ENCODE peak calls at places on chromosomes 11 and 22, in nine cellular contexts. One of them, this sample, is unnamed.

GRCh38 chr11:122746050-122746478 is 90.5 kb downstream of the UBASH3B start:
- DNase-seq in cardiac septum: peak
- DNase-seq in SK-N-DZ: no peak
- DNase-seq in activated CD4-positive, CD25-positive, alpha-beta regulatory T cell: no peak
- DNase-seq in activated T-helper 1 cell treated with anti-CD3 and anti-CD28 coated beads, Interleukin-12 subunit alpha, Interleukin-12 subunit beta, Interleukin-2, Interleukin-4 antibody, amounts not matched to agents 30 ng/mL and 10 ng/mL and 1 ng/mL, durations not matched to agents 14 hours and 24 hours and 36 hours: peak
- DNase-seq in ELR: no peak
- DNase-seq in brain pericyte: no peak
- DNase-seq in iPS DF 6.9: no peak
- DNase-seq in NCI-H2171: no peak
- DNase-seq in this sample: no peak

GRCh38 chr11:35747638-35748037 is 85.1 kb downstream of the TRIM44 start:
- DNase-seq in SK-N-DZ: no peak
- DNase-seq in ELR: no peak
- DNase-seq in activated CD4-positive, CD25-positive, alpha-beta regulatory T cell: no peak
- DNase-seq in brain pericyte: no peak
- DNase-seq in activated T-helper 1 cell treated with anti-CD3 and anti-CD28 coated beads, Interleukin-12 subunit alpha, Interleukin-12 subunit beta, Interleukin-2, Interleukin-4 antibody, amounts not matched to agents 30 ng/mL and 10 ng/mL and 1 ng/mL, durations not matched to agents 14 hours and 24 hours and 36 hours: no peak
- DNase-seq in iPS DF 6.9: no peak
- DNase-seq in NCI-H2171: peak
- DNase-seq in cardiac septum: no peak
- DNase-seq in this sample: no peak

GRCh38 chr22:42114721-42115120 is 15.9 kb downstream of the CYP2D6 start:
- DNase-seq in iPS DF 6.9: no peak
- DNase-seq in cardiac septum: no peak
- DNase-seq in activated CD4-positive, CD25-positive, alpha-beta regulatory T cell: no peak
- DNase-seq in brain pericyte: no peak
- DNase-seq in activated T-helper 1 cell treated with anti-CD3 and anti-CD28 coated beads, Interleukin-12 subunit alpha, Interleukin-12 subunit beta, Interleukin-2, Interleukin-4 antibody, amounts not matched to agents 30 ng/mL and 10 ng/mL and 1 ng/mL, durations not matched to agents 14 hours and 24 hours and 36 hours: no peak
- DNase-seq in NCI-H2171: no peak
- DNase-seq in ELR: peak
- DNase-seq in SK-N-DZ: peak
- DNase-seq in this sample: peak

GRCh38 chr11:100004541-100004940 is 682.5 kb upstream of the ARHGAP42 start:
- DNase-seq in cardiac septum: no peak
- DNase-seq in ELR: peak
- DNase-seq in activated T-helper 1 cell treated with anti-CD3 and anti-CD28 coated beads, Interleukin-12 subunit alpha, Interleukin-12 subunit beta, Interleukin-2, Interleukin-4 antibody, amounts not matched to agents 30 ng/mL and 10 ng/mL and 1 ng/mL, durations not matched to agents 14 hours and 24 hours and 36 hours: no peak
- DNase-seq in NCI-H2171: no peak
- DNase-seq in brain pericyte: no peak
- DNase-seq in activated CD4-positive, CD25-positive, alpha-beta regulatory T cell: no peak
- DNase-seq in SK-N-DZ: no peak
- DNase-seq in iPS DF 6.9: no peak
- DNase-seq in this sample: no peak

GRCh38 chr11:2213384-2213842 is 41.8 kb upstream of the TH start:
- DNase-seq in iPS DF 6.9: no peak
- DNase-seq in brain pericyte: no peak
- DNase-seq in cardiac septum: peak
- DNase-seq in activated CD4-positive, CD25-positive, alpha-beta regulatory T cell: no peak
- DNase-seq in activated T-helper 1 cell treated with anti-CD3 and anti-CD28 coated beads, Interleukin-12 subunit alpha, Interleukin-12 subunit beta, Interleukin-2, Interleukin-4 antibody, amounts not matched to agents 30 ng/mL and 10 ng/mL and 1 ng/mL, durations not matched to agents 14 hours and 24 hours and 36 hours: no peak
- DNase-seq in ELR: no peak
- DNase-seq in NCI-H2171: no peak
- DNase-seq in SK-N-DZ: no peak
- DNase-seq in this sample: no peak

GRCh38 chr11:110297726-110298297 is 1.4 kb upstream of the RDX start:
- DNase-seq in activated CD4-positive, CD25-positive, alpha-beta regulatory T cell: no peak
- DNase-seq in iPS DF 6.9: no peak
- DNase-seq in ELR: peak
- DNase-seq in NCI-H2171: no peak
- DNase-seq in cardiac septum: no peak
- DNase-seq in brain pericyte: no peak
- DNase-seq in SK-N-DZ: no peak
- DNase-seq in activated T-helper 1 cell treated with anti-CD3 and anti-CD28 coated beads, Interleukin-12 subunit alpha, Interleukin-12 subunit beta, Interleukin-2, Interleukin-4 antibody, amounts not matched to agents 30 ng/mL and 10 ng/mL and 1 ng/mL, durations not matched to agents 14 hours and 24 hours and 36 hours: no peak
- DNase-seq in this sample: no peak

GRCh38 chr11:70140859-70141489 is 62.1 kb upstream of the FADD start:
- DNase-seq in ELR: no peak
- DNase-seq in iPS DF 6.9: no peak
- DNase-seq in activated T-helper 1 cell treated with anti-CD3 and anti-CD28 coated beads, Interleukin-12 subunit alpha, Interleukin-12 subunit beta, Interleukin-2, Interleukin-4 antibody, amounts not matched to agents 30 ng/mL and 10 ng/mL and 1 ng/mL, durations not matched to agents 14 hours and 24 hours and 36 hours: no peak
- DNase-seq in brain pericyte: no peak
- DNase-seq in SK-N-DZ: no peak
- DNase-seq in cardiac septum: no peak
- DNase-seq in activated CD4-positive, CD25-positive, alpha-beta regulatory T cell: no peak
- DNase-seq in NCI-H2171: no peak
- DNase-seq in this sample: no peak

GRCh38 chr11:65491614-65492386 is 7.0 kb upstream of the MALAT1 start:
- DNase-seq in cardiac septum: peak
- DNase-seq in activated T-helper 1 cell treated with anti-CD3 and anti-CD28 coated beads, Interleukin-12 subunit alpha, Interleukin-12 subunit beta, Interleukin-2, Interleukin-4 antibody, amounts not matched to agents 30 ng/mL and 10 ng/mL and 1 ng/mL, durations not matched to agents 14 hours and 24 hours and 36 hours: no peak
- DNase-seq in activated CD4-positive, CD25-positive, alpha-beta regulatory T cell: no peak
- DNase-seq in NCI-H2171: peak
- DNase-seq in iPS DF 6.9: no peak
- DNase-seq in ELR: peak
- DNase-seq in brain pericyte: peak
- DNase-seq in SK-N-DZ: no peak
- DNase-seq in this sample: peak

GRCh38 chr11:57312511-57313021 is 12.2 kb downstream of the TNKS1BP1 start:
- DNase-seq in SK-N-DZ: no peak
- DNase-seq in iPS DF 6.9: no peak
- DNase-seq in NCI-H2171: no peak
- DNase-seq in brain pericyte: no peak
- DNase-seq in ELR: no peak
- DNase-seq in activated T-helper 1 cell treated with anti-CD3 and anti-CD28 coated beads, Interleukin-12 subunit alpha, Interleukin-12 subunit beta, Interleukin-2, Interleukin-4 antibody, amounts not matched to agents 30 ng/mL and 10 ng/mL and 1 ng/mL, durations not matched to agents 14 hours and 24 hours and 36 hours: no peak
- DNase-seq in activated CD4-positive, CD25-positive, alpha-beta regulatory T cell: no peak
- DNase-seq in cardiac septum: no peak
- DNase-seq in this sample: no peak

GRCh38 chr22:17410576-17410975 is 41.3 kb downstream of the CECR2 start:
- DNase-seq in ELR: no peak
- DNase-seq in SK-N-DZ: no peak
- DNase-seq in activated CD4-positive, CD25-positive, alpha-beta regulatory T cell: no peak
- DNase-seq in iPS DF 6.9: no peak
- DNase-seq in NCI-H2171: no peak
- DNase-seq in brain pericyte: no peak
- DNase-seq in cardiac septum: no peak
- DNase-seq in activated T-helper 1 cell treated with anti-CD3 and anti-CD28 coated beads, Interleukin-12 subunit alpha, Interleukin-12 subunit beta, Interleukin-2, Interleukin-4 antibody, amounts not matched to agents 30 ng/mL and 10 ng/mL and 1 ng/mL, durations not matched to agents 14 hours and 24 hours and 36 hours: no peak
- DNase-seq in this sample: no peak

GRCh38 chr11:12914401-12914912 is 94.7 kb upstream of the RASSF10 start:
- DNase-seq in brain pericyte: no peak
- DNase-seq in ELR: peak
- DNase-seq in activated T-helper 1 cell treated with anti-CD3 and anti-CD28 coated beads, Interleukin-12 subunit alpha, Interleukin-12 subunit beta, Interleukin-2, Interleukin-4 antibody, amounts not matched to agents 30 ng/mL and 10 ng/mL and 1 ng/mL, durations not matched to agents 14 hours and 24 hours and 36 hours: no peak
- DNase-seq in NCI-H2171: peak
- DNase-seq in cardiac septum: peak
- DNase-seq in activated CD4-positive, CD25-positive, alpha-beta regulatory T cell: no peak
- DNase-seq in iPS DF 6.9: peak
- DNase-seq in SK-N-DZ: peak
- DNase-seq in this sample: peak

GRCh38 chr22:45136594-45136993 is 27.1 kb upstream of the NUP50 start:
- DNase-seq in NCI-H2171: no peak
- DNase-seq in activated T-helper 1 cell treated with anti-CD3 and anti-CD28 coated beads, Interleukin-12 subunit alpha, Interleukin-12 subunit beta, Interleukin-2, Interleukin-4 antibody, amounts not matched to agents 30 ng/mL and 10 ng/mL and 1 ng/mL, durations not matched to agents 14 hours and 24 hours and 36 hours: no peak
- DNase-seq in iPS DF 6.9: no peak
- DNase-seq in cardiac septum: no peak
- DNase-seq in SK-N-DZ: no peak
- DNase-seq in activated CD4-positive, CD25-positive, alpha-beta regulatory T cell: no peak
- DNase-seq in ELR: no peak
- DNase-seq in brain pericyte: no peak
- DNase-seq in this sample: no peak

GRCh38 chr11:48055292-48056132 is 75.2 kb downstream of the PTPRJ start:
- DNase-seq in ELR: peak
- DNase-seq in activated CD4-positive, CD25-positive, alpha-beta regulatory T cell: no peak
- DNase-seq in brain pericyte: no peak
- DNase-seq in SK-N-DZ: no peak
- DNase-seq in cardiac septum: no peak
- DNase-seq in activated T-helper 1 cell treated with anti-CD3 and anti-CD28 coated beads, Interleukin-12 subunit alpha, Interleukin-12 subunit beta, Interleukin-2, Interleukin-4 antibody, amounts not matched to agents 30 ng/mL and 10 ng/mL and 1 ng/mL, durations not matched to agents 14 hours and 24 hours and 36 hours: peak
- DNase-seq in iPS DF 6.9: no peak
- DNase-seq in NCI-H2171: no peak
- DNase-seq in this sample: no peak

GRCh38 chr11:120985718-120986569 is 38.0 kb upstream of the TBCEL start:
- DNase-seq in iPS DF 6.9: no peak
- DNase-seq in ELR: peak
- DNase-seq in brain pericyte: no peak
- DNase-seq in cardiac septum: no peak
- DNase-seq in activated T-helper 1 cell treated with anti-CD3 and anti-CD28 coated beads, Interleukin-12 subunit alpha, Interleukin-12 subunit beta, Interleukin-2, Interleukin-4 antibody, amounts not matched to agents 30 ng/mL and 10 ng/mL and 1 ng/mL, durations not matched to agents 14 hours and 24 hours and 36 hours: peak
- DNase-seq in activated CD4-positive, CD25-positive, alpha-beta regulatory T cell: peak
- DNase-seq in NCI-H2171: peak
- DNase-seq in SK-N-DZ: peak
- DNase-seq in this sample: peak

GRCh38 chr11:72519220-72519881 is 85.0 kb upstream of the CLPB start:
- DNase-seq in cardiac septum: no peak
- DNase-seq in iPS DF 6.9: no peak
- DNase-seq in ELR: peak
- DNase-seq in brain pericyte: no peak
- DNase-seq in activated T-helper 1 cell treated with anti-CD3 and anti-CD28 coated beads, Interleukin-12 subunit alpha, Interleukin-12 subunit beta, Interleukin-2, Interleukin-4 antibody, amounts not matched to agents 30 ng/mL and 10 ng/mL and 1 ng/mL, durations not matched to agents 14 hours and 24 hours and 36 hours: peak
- DNase-seq in activated CD4-positive, CD25-positive, alpha-beta regulatory T cell: no peak
- DNase-seq in NCI-H2171: no peak
- DNase-seq in SK-N-DZ: no peak
- DNase-seq in this sample: peak

GRCh38 chr11:65104628-65105027 is 7.0 kb upstream of the TM7SF2 start:
- DNase-seq in cardiac septum: no peak
- DNase-seq in NCI-H2171: no peak
- DNase-seq in activated CD4-positive, CD25-positive, alpha-beta regulatory T cell: no peak
- DNase-seq in activated T-helper 1 cell treated with anti-CD3 and anti-CD28 coated beads, Interleukin-12 subunit alpha, Interleukin-12 subunit beta, Interleukin-2, Interleukin-4 antibody, amounts not matched to agents 30 ng/mL and 10 ng/mL and 1 ng/mL, durations not matched to agents 14 hours and 24 hours and 36 hours: no peak
- DNase-seq in iPS DF 6.9: no peak
- DNase-seq in brain pericyte: no peak
- DNase-seq in ELR: no peak
- DNase-seq in SK-N-DZ: no peak
- DNase-seq in this sample: no peak

GRCh38 chr22:27253541-27253940 is 548.0 kb downstream of the MN1 start:
- DNase-seq in ELR: no peak
- DNase-seq in SK-N-DZ: no peak
- DNase-seq in activated T-helper 1 cell treated with anti-CD3 and anti-CD28 coated beads, Interleukin-12 subunit alpha, Interleukin-12 subunit beta, Interleukin-2, Interleukin-4 antibody, amounts not matched to agents 30 ng/mL and 10 ng/mL and 1 ng/mL, durations not matched to agents 14 hours and 24 hours and 36 hours: no peak
- DNase-seq in NCI-H2171: no peak
- DNase-seq in iPS DF 6.9: no peak
- DNase-seq in activated CD4-positive, CD25-positive, alpha-beta regulatory T cell: no peak
- DNase-seq in cardiac septum: no peak
- DNase-seq in brain pericyte: no peak
- DNase-seq in this sample: no peak

GRCh38 chr11:77966338-77966737 is 28.1 kb downstream of the INTS4 start:
- DNase-seq in SK-N-DZ: no peak
- DNase-seq in cardiac septum: no peak
- DNase-seq in brain pericyte: no peak
- DNase-seq in activated T-helper 1 cell treated with anti-CD3 and anti-CD28 coated beads, Interleukin-12 subunit alpha, Interleukin-12 subunit beta, Interleukin-2, Interleukin-4 antibody, amounts not matched to agents 30 ng/mL and 10 ng/mL and 1 ng/mL, durations not matched to agents 14 hours and 24 hours and 36 hours: no peak
- DNase-seq in NCI-H2171: no peak
- DNase-seq in ELR: no peak
- DNase-seq in iPS DF 6.9: no peak
- DNase-seq in activated CD4-positive, CD25-positive, alpha-beta regulatory T cell: no peak
- DNase-seq in this sample: no peak

GRCh38 chr11:119421941-119422504 is 949 bp downstream of the THY1 start:
- DNase-seq in cardiac septum: no peak
- DNase-seq in activated CD4-positive, CD25-positive, alpha-beta regulatory T cell: no peak
- DNase-seq in brain pericyte: no peak
- DNase-seq in NCI-H2171: no peak
- DNase-seq in iPS DF 6.9: no peak
- DNase-seq in SK-N-DZ: peak
- DNase-seq in activated T-helper 1 cell treated with anti-CD3 and anti-CD28 coated beads, Interleukin-12 subunit alpha, Interleukin-12 subunit beta, Interleukin-2, Interleukin-4 antibody, amounts not matched to agents 30 ng/mL and 10 ng/mL and 1 ng/mL, durations not matched to agents 14 hours and 24 hours and 36 hours: no peak
- DNase-seq in ELR: peak
- DNase-seq in this sample: peak

GRCh38 chr22:42844756-42845155 is 12.3 kb downstream of the ARFGAP3 start:
- DNase-seq in brain pericyte: no peak
- DNase-seq in SK-N-DZ: no peak
- DNase-seq in activated T-helper 1 cell treated with anti-CD3 and anti-CD28 coated beads, Interleukin-12 subunit alpha, Interleukin-12 subunit beta, Interleukin-2, Interleukin-4 antibody, amounts not matched to agents 30 ng/mL and 10 ng/mL and 1 ng/mL, durations not matched to agents 14 hours and 24 hours and 36 hours: no peak
- DNase-seq in iPS DF 6.9: no peak
- DNase-seq in cardiac septum: no peak
- DNase-seq in ELR: peak
- DNase-seq in activated CD4-positive, CD25-positive, alpha-beta regulatory T cell: no peak
- DNase-seq in NCI-H2171: no peak
- DNase-seq in this sample: no peak

GRCh38 chr11:129386795-129387390 is 11.2 kb downstream of the BARX2 start:
- DNase-seq in SK-N-DZ: no peak
- DNase-seq in activated T-helper 1 cell treated with anti-CD3 and anti-CD28 coated beads, Interleukin-12 subunit alpha, Interleukin-12 subunit beta, Interleukin-2, Interleukin-4 antibody, amounts not matched to agents 30 ng/mL and 10 ng/mL and 1 ng/mL, durations not matched to agents 14 hours and 24 hours and 36 hours: no peak
- DNase-seq in ELR: no peak
- DNase-seq in cardiac septum: no peak
- DNase-seq in brain pericyte: no peak
- DNase-seq in iPS DF 6.9: no peak
- DNase-seq in activated CD4-positive, CD25-positive, alpha-beta regulatory T cell: no peak
- DNase-seq in NCI-H2171: no peak
- DNase-seq in this sample: no peak

GRCh38 chr11:33736148-33736809 is at the start of gene CD59:
- DNase-seq in activated CD4-positive, CD25-positive, alpha-beta regulatory T cell: peak
- DNase-seq in iPS DF 6.9: peak
- DNase-seq in ELR: peak
- DNase-seq in NCI-H2171: peak
- DNase-seq in cardiac septum: peak
- DNase-seq in activated T-helper 1 cell treated with anti-CD3 and anti-CD28 coated beads, Interleukin-12 subunit alpha, Interleukin-12 subunit beta, Interleukin-2, Interleukin-4 antibody, amounts not matched to agents 30 ng/mL and 10 ng/mL and 1 ng/mL, durations not matched to agents 14 hours and 24 hours and 36 hours: peak
- DNase-seq in SK-N-DZ: peak
- DNase-seq in brain pericyte: peak
- DNase-seq in this sample: peak

GRCh38 chr11:11985954-11986949 is 22.2 kb downstream of the DKK3 start:
- DNase-seq in brain pericyte: no peak
- DNase-seq in ELR: no peak
- DNase-seq in cardiac septum: no peak
- DNase-seq in NCI-H2171: no peak
- DNase-seq in activated T-helper 1 cell treated with anti-CD3 and anti-CD28 coated beads, Interleukin-12 subunit alpha, Interleukin-12 subunit beta, Interleukin-2, Interleukin-4 antibody, amounts not matched to agents 30 ng/mL and 10 ng/mL and 1 ng/mL, durations not matched to agents 14 hours and 24 hours and 36 hours: no peak
- DNase-seq in SK-N-DZ: no peak
- DNase-seq in activated CD4-positive, CD25-positive, alpha-beta regulatory T cell: no peak
- DNase-seq in iPS DF 6.9: no peak
- DNase-seq in this sample: no peak

GRCh38 chr22:42630901-42631602 is 9.3 kb downstream of the ATP5MGL start:
- DNase-seq in cardiac septum: no peak
- DNase-seq in SK-N-DZ: no peak
- DNase-seq in activated T-helper 1 cell treated with anti-CD3 and anti-CD28 coated beads, Interleukin-12 subunit alpha, Interleukin-12 subunit beta, Interleukin-2, Interleukin-4 antibody, amounts not matched to agents 30 ng/mL and 10 ng/mL and 1 ng/mL, durations not matched to agents 14 hours and 24 hours and 36 hours: no peak
- DNase-seq in iPS DF 6.9: no peak
- DNase-seq in ELR: peak
- DNase-seq in NCI-H2171: no peak
- DNase-seq in activated CD4-positive, CD25-positive, alpha-beta regulatory T cell: no peak
- DNase-seq in brain pericyte: no peak
- DNase-seq in this sample: no peak

GRCh38 chr11:28738549-28738948 is 630.4 kb downstream of the METTL15 start:
- DNase-seq in SK-N-DZ: no peak
- DNase-seq in ELR: peak
- DNase-seq in NCI-H2171: no peak
- DNase-seq in cardiac septum: no peak
- DNase-seq in activated CD4-positive, CD25-positive, alpha-beta regulatory T cell: no peak
- DNase-seq in brain pericyte: no peak
- DNase-seq in activated T-helper 1 cell treated with anti-CD3 and anti-CD28 coated beads, Interleukin-12 subunit alpha, Interleukin-12 subunit beta, Interleukin-2, Interleukin-4 antibody, amounts not matched to agents 30 ng/mL and 10 ng/mL and 1 ng/mL, durations not matched to agents 14 hours and 24 hours and 36 hours: no peak
- DNase-seq in iPS DF 6.9: no peak
- DNase-seq in this sample: no peak

GRCh38 chr11:20739004-20739612 is 69.7 kb downstream of the NELL1 start:
- DNase-seq in activated T-helper 1 cell treated with anti-CD3 and anti-CD28 coated beads, Interleukin-12 subunit alpha, Interleukin-12 subunit beta, Interleukin-2, Interleukin-4 antibody, amounts not matched to agents 30 ng/mL and 10 ng/mL and 1 ng/mL, durations not matched to agents 14 hours and 24 hours and 36 hours: no peak
- DNase-seq in iPS DF 6.9: no peak
- DNase-seq in brain pericyte: no peak
- DNase-seq in cardiac septum: no peak
- DNase-seq in NCI-H2171: no peak
- DNase-seq in activated CD4-positive, CD25-positive, alpha-beta regulatory T cell: no peak
- DNase-seq in ELR: no peak
- DNase-seq in SK-N-DZ: peak
- DNase-seq in this sample: no peak

GRCh38 chr11:130555251-130555841 is 106.9 kb downstream of the ADAMTS15 start:
- DNase-seq in NCI-H2171: no peak
- DNase-seq in brain pericyte: no peak
- DNase-seq in ELR: no peak
- DNase-seq in iPS DF 6.9: no peak
- DNase-seq in cardiac septum: no peak
- DNase-seq in activated CD4-positive, CD25-positive, alpha-beta regulatory T cell: no peak
- DNase-seq in SK-N-DZ: no peak
- DNase-seq in activated T-helper 1 cell treated with anti-CD3 and anti-CD28 coated beads, Interleukin-12 subunit alpha, Interleukin-12 subunit beta, Interleukin-2, Interleukin-4 antibody, amounts not matched to agents 30 ng/mL and 10 ng/mL and 1 ng/mL, durations not matched to agents 14 hours and 24 hours and 36 hours: no peak
- DNase-seq in this sample: no peak

GRCh38 chr22:43919106-43919965 is 4.3 kb upstream of the PNPLA3 start:
- DNase-seq in iPS DF 6.9: no peak
- DNase-seq in brain pericyte: no peak
- DNase-seq in activated T-helper 1 cell treated with anti-CD3 and anti-CD28 coated beads, Interleukin-12 subunit alpha, Interleukin-12 subunit beta, Interleukin-2, Interleukin-4 antibody, amounts not matched to agents 30 ng/mL and 10 ng/mL and 1 ng/mL, durations not matched to agents 14 hours and 24 hours and 36 hours: no peak
- DNase-seq in NCI-H2171: no peak
- DNase-seq in ELR: peak
- DNase-seq in activated CD4-positive, CD25-positive, alpha-beta regulatory T cell: no peak
- DNase-seq in cardiac septum: no peak
- DNase-seq in SK-N-DZ: no peak
- DNase-seq in this sample: no peak

GRCh38 chr11:66987158-66987620 is 12.1 kb downstream of the C11orf86 start:
- DNase-seq in activated CD4-positive, CD25-positive, alpha-beta regulatory T cell: no peak
- DNase-seq in ELR: no peak
- DNase-seq in cardiac septum: no peak
- DNase-seq in SK-N-DZ: no peak
- DNase-seq in activated T-helper 1 cell treated with anti-CD3 and anti-CD28 coated beads, Interleukin-12 subunit alpha, Interleukin-12 subunit beta, Interleukin-2, Interleukin-4 antibody, amounts not matched to agents 30 ng/mL and 10 ng/mL and 1 ng/mL, durations not matched to agents 14 hours and 24 hours and 36 hours: no peak
- DNase-seq in iPS DF 6.9: no peak
- DNase-seq in brain pericyte: no peak
- DNase-seq in NCI-H2171: peak
- DNase-seq in this sample: peak

GRCh38 chr11:39651857-39652461 is 1807.5 kb downstream of the LRRC4C start:
- DNase-seq in NCI-H2171: no peak
- DNase-seq in iPS DF 6.9: no peak
- DNase-seq in ELR: no peak
- DNase-seq in SK-N-DZ: no peak
- DNase-seq in cardiac septum: no peak
- DNase-seq in brain pericyte: no peak
- DNase-seq in activated T-helper 1 cell treated with anti-CD3 and anti-CD28 coated beads, Interleukin-12 subunit alpha, Interleukin-12 subunit beta, Interleukin-2, Interleukin-4 antibody, amounts not matched to agents 30 ng/mL and 10 ng/mL and 1 ng/mL, durations not matched to agents 14 hours and 24 hours and 36 hours: no peak
- DNase-seq in activated CD4-positive, CD25-positive, alpha-beta regulatory T cell: no peak
- DNase-seq in this sample: no peak

GRCh38 chr22:36017661-36018091 is 10.9 kb downstream of the RBFOX2 start:
- DNase-seq in cardiac septum: no peak
- DNase-seq in brain pericyte: no peak
- DNase-seq in NCI-H2171: peak
- DNase-seq in SK-N-DZ: peak
- DNase-seq in activated T-helper 1 cell treated with anti-CD3 and anti-CD28 coated beads, Interleukin-12 subunit alpha, Interleukin-12 subunit beta, Interleukin-2, Interleukin-4 antibody, amounts not matched to agents 30 ng/mL and 10 ng/mL and 1 ng/mL, durations not matched to agents 14 hours and 24 hours and 36 hours: no peak
- DNase-seq in iPS DF 6.9: no peak
- DNase-seq in ELR: no peak
- DNase-seq in activated CD4-positive, CD25-positive, alpha-beta regulatory T cell: no peak
- DNase-seq in this sample: peak